ENCODE peak calls at places on chromosomes 6 and 20, in ten cellular contexts. D is NCI-H446, G is astrocyte of the spinal cord, J is fibroblast of pulmonary artery, N is dermis blood vessel endothelial cell, W is stomach, H is HFF-Myc, R is CMK, Z is HepG2, O is neural crest cell. E is an unnamed sample.

GRCh38 chr20:3461191-3461874 is 9.5 kb upstream of the ATRN start:
- DNase-seq in O (no peak), J (peak), G (peak), N (peak), Z (no peak), R (no peak), D (no peak), W (no peak), H (peak), E (no peak)

GRCh38 chr20:47040506-47041125 is 146.0 kb downstream of the EYA2 start:
- DNase-seq in O (no peak), N (no peak), R (peak), G (no peak), Z (no peak), W (no peak), J (no peak), H (no peak), D (no peak), E (no peak)

GRCh38 chr20:5131502-5131901 is 4.7 kb downstream of the CDS2 start:
- DNase-seq in Z (no peak), J (no peak), N (no peak), D (no peak), R (no peak), O (no peak), W (no peak), H (no peak), G (no peak), E (no peak)

GRCh38 chr20:46899619-46900018 is 5.0 kb downstream of the EYA2 start:
- DNase-seq in O (no peak), R (no peak), Z (no peak), N (no peak), J (no peak), G (no peak), H (no peak), W (no peak), D (no peak), E (no peak)

GRCh38 chr6:137784583-137784982 is 82.5 kb upstream of the TNFAIP3 start:
- DNase-seq in W (no peak), N (no peak), H (no peak), J (no peak), Z (no peak), O (no peak), R (no peak), D (no peak), G (no peak), E (no peak)

GRCh38 chr20:62837790-62838458 is 21.1 kb downstream of the COL9A3 start:
- DNase-seq in O (no peak), W (peak), H (peak), D (peak), N (peak), J (no peak), G (no peak), R (no peak), Z (peak), E (peak)

GRCh38 chr6:97630592-97630991 is 347.6 kb upstream of the MMS22L start:
- DNase-seq in N (no peak), G (peak), O (no peak), J (no peak), Z (no peak), W (no peak), D (no peak), H (no peak), R (no peak), E (peak)

GRCh38 chr6:92124126-92124525 is 1295.2 kb downstream of the EPHA7 start:
- DNase-seq in J (peak), G (peak), N (no peak), O (no peak), H (no peak), W (no peak), D (no peak), Z (no peak), R (no peak), E (no peak)

GRCh38 chr6:95946906-95947305 is 68.9 kb upstream of the FUT9 start:
- DNase-seq in R (no peak), N (no peak), O (no peak), W (no peak), H (no peak), G (no peak), J (no peak), Z (no peak), D (no peak), E (no peak)

GRCh38 chr20:17627101-17627950 is 54.7 kb downstream of the RRBP1 start:
- DNase-seq in R (no peak), Z (no peak), D (no peak), H (no peak), N (no peak), W (no peak), J (no peak), O (no peak), G (no peak), E (no peak)

GRCh38 chr6:31888281-31889258 is 8.9 kb downstream of the EHMT2 start:
- DNase-seq in N (peak), Z (no peak), G (no peak), O (peak), W (peak), R (no peak), H (no peak), D (no peak), J (peak), E (no peak)

GRCh38 chr20:21179796-21180195 is 53.9 kb downstream of the KIZ start:
- DNase-seq in Z (no peak), O (no peak), G (no peak), J (peak), W (no peak), R (no peak), H (no peak), N (no peak), D (no peak), E (no peak)

GRCh38 chr6:75221107-75221506 is 15.3 kb upstream of the COL12A1 start:
- DNase-seq in O (no peak), G (no peak), J (no peak), D (no peak), N (no peak), Z (no peak), H (no peak), R (no peak), W (no peak), E (no peak)

GRCh38 chr6:54060286-54060685 is 51.0 kb upstream of the MLIP start:
- DNase-seq in G (peak), Z (no peak), J (peak), R (no peak), O (no peak), D (no peak), W (no peak), N (peak), H (no peak), E (peak)

GRCh38 chr20:59526242-59527225 is 77.8 kb upstream of the PHACTR3 start:
- DNase-seq in R (no peak), H (no peak), G (no peak), O (no peak), N (peak), Z (peak), W (no peak), J (peak), D (peak), E (no peak)

GRCh38 chr20:49594929-49595311 is 27.0 kb upstream of the PTGIS start:
- DNase-seq in R (no peak), N (no peak), D (no peak), H (no peak), W (no peak), Z (no peak), O (no peak), J (no peak), G (no peak), E (no peak)

GRCh38 chr6:74574794-74575193 is 631.1 kb downstream of the COL12A1 start:
- DNase-seq in J (peak), N (peak), G (peak), R (no peak), Z (peak), H (no peak), W (no peak), D (peak), O (no peak), E (no peak)

GRCh38 chr6:12560315-12560714 is 156.3 kb upstream of the PHACTR1 start:
- DNase-seq in O (no peak), J (no peak), H (no peak), D (no peak), N (no peak), W (no peak), R (no peak), G (no peak), Z (no peak), E (no peak)

GRCh38 chr20:61589055-61589385 is 337.0 kb downstream of the CDH4 start:
- DNase-seq in Z (no peak), H (peak), D (no peak), J (peak), R (no peak), W (no peak), O (no peak), N (peak), G (peak), E (peak)

GRCh38 chr6:137798846-137799245 is 68.2 kb upstream of the TNFAIP3 start:
- DNase-seq in N (no peak), Z (no peak), W (no peak), J (no peak), R (no peak), O (no peak), G (peak), D (no peak), H (no peak), E (no peak)

GRCh38 chr6:134706153-134706552 is 243.7 kb downstream of the ALDH8A1 start:
- DNase-seq in G (no peak), H (no peak), W (no peak), R (no peak), J (no peak), O (no peak), N (no peak), Z (no peak), D (no peak), E (no peak)

GRCh38 chr20:37414133-37414532 is 68.2 kb downstream of the SRC start:
- DNase-seq in W (no peak), J (no peak), R (no peak), O (no peak), Z (no peak), N (no peak), G (no peak), H (no peak), D (no peak), E (no peak)

GRCh38 chr20:58099956-58100730 is 128.3 kb downstream of the ANKRD60 start:
- DNase-seq in Z (no peak), H (no peak), R (no peak), D (no peak), W (no peak), J (no peak), N (no peak), O (no peak), G (no peak), E (no peak)

GRCh38 chr20:815914-816606 is 17.5 kb upstream of the FAM110A start:
- DNase-seq in J (peak), H (peak), W (peak), R (no peak), Z (peak), N (peak), O (peak), D (peak), G (peak), E (no peak)

GRCh38 chr20:47118641-47119040 is 224.0 kb downstream of the EYA2 start:
- DNase-seq in H (no peak), D (no peak), N (no peak), G (no peak), R (no peak), Z (no peak), W (no peak), J (no peak), O (no peak), E (no peak)

GRCh38 chr6:100464910-100465700 is at the start of gene SIM1:
- DNase-seq in G (peak), R (no peak), D (no peak), O (peak), N (peak), W (no peak), H (peak), Z (no peak), J (peak), E (no peak)

GRCh38 chr6:2168480-2168879 is 76.9 kb downstream of the GMDS start:
- DNase-seq in Z (no peak), W (no peak), H (no peak), D (no peak), J (no peak), G (peak), N (no peak), O (no peak), R (no peak), E (no peak)

GRCh38 chr6:40550096-40550731 is 37.0 kb downstream of the LRFN2 start:
- DNase-seq in H (peak), Z (peak), G (peak), W (peak), D (peak), R (peak), O (peak), N (peak), J (peak), E (no peak)

E was measured in NCI-H226.